ENCODE peak calls at places on chromosome 3, in ten cellular contexts. F is right lobe of liver; W is pancreas; J is ascending aorta; H is neural progenitor cell; P is effector memory CD4-positive, alpha-beta T cell; U is hepatocyte; D is ovary; Q is H1; I is NT2/D1. G is an unnamed sample. For H3K36me3 and H3K4me1, the result is how much of the 10 kb centered on the place peaks cover.

GRCh38 chr3:150729682-150730360 is 26.1 kb upstream of the ERICH6 start:
- DNase-seq in F (no peak), W (no peak), J (no peak), H (no peak), P (no peak), U (no peak), D (no peak), Q (no peak), I (no peak), G (no peak)

GRCh38 chr3:47016086-47016933 is 36.8 kb downstream of the NBEAL2 start:
- DNase-seq in F (no peak), W (no peak), J (no peak), H (no peak), P (no peak), U (no peak), D (no peak), Q (no peak), I (no peak), G (no peak)

GRCh38 chr3:138459619-138460535 is 25.5 kb downstream of the ESYT3 start:
- DNase-seq in F (no peak), W (no peak), J (no peak), H (no peak), P (no peak), U (peak), D (no peak), Q (no peak), I (no peak), G (peak)

GRCh38 chr3:64501298-64501906 is 186.4 kb downstream of the ADAMTS9 start:
- DNase-seq in F (no peak), W (no peak), J (no peak), H (peak), P (no peak), U (peak), D (no peak), Q (no peak), I (no peak), G (no peak)

GRCh38 chr3:58237940-58238681 is 519 bp downstream of the ABHD6 start:
- DNase-seq in F (peak), W (peak), J (peak), H (peak), P (peak), U (peak), D (peak), Q (no peak), I (no peak), G (peak)

GRCh38 chr3:179186426-179186825 is 38.3 kb downstream of the PIK3CA start:
- DNase-seq in F (no peak), W (no peak), J (no peak), H (no peak), P (no peak), U (no peak), D (no peak), Q (no peak), I (no peak), G (no peak)

GRCh38 chr3:78970656-78971055 is 797.1 kb downstream of the ROBO1 start:
- DNase-seq in F (no peak), W (no peak), J (no peak), H (no peak), P (no peak), U (no peak), D (no peak), Q (no peak), I (no peak), G (no peak)

GRCh38 chr3:120559228-120560061 is 36.7 kb upstream of the NDUFB4 start:
- DNase-seq in F (peak), W (peak), J (no peak), H (peak), P (no peak), U (peak), D (peak), Q (no peak), I (no peak), G (no peak)

GRCh38 chr3:158810823-158811425 is 9.1 kb downstream of the MFSD1 start:
- DNase-seq in F (no peak), W (no peak), J (no peak), H (no peak), P (no peak), U (no peak), D (no peak), Q (no peak), I (no peak), G (no peak)
- H3K36me3 ChIP-seq in F (under half), W (under half), J (half or more), H (under half), P (under half), U (under half), D (under half), Q (under half), I (under half), G (half or more)

GRCh38 chr3:73605388-73605787 is 19.4 kb downstream of the PDZRN3 start:
- DNase-seq in F (no peak), W (no peak), J (no peak), H (no peak), P (no peak), U (no peak), D (no peak), Q (no peak), I (no peak), G (no peak)

GRCh38 chr3:73602171-73602570 is 22.6 kb downstream of the PDZRN3 start:
- DNase-seq in F (no peak), W (no peak), J (no peak), H (no peak), P (no peak), U (no peak), D (no peak), Q (no peak), I (no peak), G (no peak)

GRCh38 chr3:73605861-73606260 is 18.9 kb downstream of the PDZRN3 start:
- DNase-seq in F (no peak), W (no peak), J (no peak), H (no peak), P (no peak), U (no peak), D (no peak), Q (no peak), I (no peak), G (no peak)

GRCh38 chr3:73604491-73604890 is 20.2 kb downstream of the PDZRN3 start:
- DNase-seq in F (no peak), W (no peak), J (no peak), H (no peak), P (no peak), U (no peak), D (no peak), Q (no peak), I (no peak), G (no peak)

DNA sequence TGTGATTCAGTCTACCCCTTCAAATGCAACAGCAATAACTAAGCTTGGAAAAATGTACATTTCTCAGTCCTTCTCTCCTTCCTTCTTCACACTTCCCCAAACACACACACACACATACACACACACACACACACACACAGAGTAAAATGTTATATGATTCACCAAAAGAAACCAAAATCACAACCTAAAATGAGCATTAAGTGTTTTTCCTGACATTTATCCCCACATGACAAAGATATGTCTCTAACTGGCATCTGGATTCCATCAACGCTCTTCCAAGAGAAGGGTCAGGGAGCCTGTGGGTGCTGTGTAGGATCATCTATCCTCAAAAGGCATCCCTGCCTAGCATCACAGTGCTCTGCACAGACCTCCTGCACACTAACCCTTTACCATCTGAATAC is 21.0 kb downstream of the PDZRN3 start:
- DNase-seq in F (no peak), W (no peak), J (no peak), H (no peak), P (no peak), U (no peak), D (no peak), Q (no peak), I (no peak), G (no peak)
- H3K4me1 ChIP-seq in F (under half), W (under half), J (half or more), H (under half), P (under half), U (half or more), D (under half), Q (under half), I (under half), G (under half)

DNA sequence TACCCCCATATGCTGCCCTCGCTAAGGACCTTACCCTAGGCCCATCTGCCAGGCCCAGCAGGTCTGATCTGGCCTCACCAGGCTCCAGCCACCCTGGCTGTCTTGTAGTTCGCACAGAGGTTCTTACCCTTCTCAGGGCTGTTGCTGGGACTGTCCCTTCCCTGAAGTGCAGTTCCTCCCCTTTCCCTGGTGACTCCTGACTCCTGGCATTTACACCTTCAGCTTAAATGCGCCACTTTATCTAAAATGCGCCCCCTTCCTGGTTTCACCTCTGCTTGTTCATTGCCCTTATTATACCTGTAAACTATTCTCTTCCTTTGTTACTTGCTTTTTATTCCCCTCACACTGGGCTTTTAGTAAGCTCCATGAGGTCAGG is 835 bp upstream of the TTLL3 start:
- DNase-seq in F (no peak), W (no peak), J (no peak), H (no peak), P (no peak), U (peak), D (no peak), Q (no peak), I (no peak), G (no peak)
- H3K36me3 ChIP-seq in F (under half), W (under half), J (under half), H (under half), P (under half), U (under half), D (under half), Q (under half), I (under half), G (under half)

DNA sequence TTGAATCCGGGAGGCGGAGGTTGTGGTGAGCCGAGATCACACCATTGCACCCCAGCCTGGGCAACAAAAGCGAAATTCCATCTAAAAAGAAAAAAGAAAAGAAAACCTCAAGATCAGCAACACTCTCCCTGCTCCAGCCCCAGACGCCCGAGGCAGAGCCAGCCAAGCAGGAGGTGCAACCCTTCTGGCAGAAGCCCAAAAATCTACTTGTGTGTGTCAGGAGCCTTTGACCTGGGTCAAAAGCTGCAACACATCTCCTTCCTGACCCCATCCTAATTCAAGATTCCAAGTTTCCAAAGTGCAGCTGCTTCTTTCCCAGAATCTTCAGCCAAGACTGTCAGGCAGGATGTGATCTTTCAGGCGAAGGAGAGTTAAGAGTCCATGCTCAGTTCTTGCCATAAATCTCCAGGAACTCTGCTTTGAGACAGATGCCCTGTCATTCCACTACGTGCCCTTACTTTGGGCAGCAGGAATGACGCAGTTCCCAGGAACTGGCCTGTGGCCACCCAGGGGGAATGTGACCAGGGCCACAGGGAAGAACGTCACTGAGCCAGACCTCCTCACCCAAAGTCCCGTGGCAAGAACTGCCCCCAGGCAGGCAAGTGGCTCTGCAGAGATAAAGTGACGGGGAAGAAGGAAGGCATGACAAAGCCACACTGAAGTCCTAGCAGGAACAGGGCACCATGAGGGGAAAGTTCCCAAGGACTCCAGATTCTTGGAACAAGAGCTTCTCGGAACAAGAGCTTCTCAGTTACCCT is 39.4 kb downstream of the SH3BP5 start:
- DNase-seq in F (peak), W (no peak), J (peak), H (no peak), P (no peak), U (no peak), D (peak), Q (no peak), I (no peak), G (peak)
- H3K4me1 ChIP-seq in F (under half), W (under half), J (under half), H (under half), P (half or more), U (under half), D (under half), Q (under half), I (under half), G (half or more)

GRCh38 chr3:39099242-39099641 is 8.2 kb downstream of the GORASP1 start:
- DNase-seq in F (no peak), W (no peak), J (no peak), H (no peak), P (no peak), U (no peak), D (no peak), Q (no peak), I (no peak), G (no peak)

GRCh38 chr3:39096775-39097174 is 10.7 kb downstream of the GORASP1 start:
- DNase-seq in F (no peak), W (no peak), J (no peak), H (no peak), P (no peak), U (no peak), D (no peak), Q (no peak), I (peak), G (no peak)

GRCh38 chr3:39098473-39099000 is 8.9 kb downstream of the GORASP1 start:
- DNase-seq in F (no peak), W (no peak), J (no peak), H (no peak), P (no peak), U (no peak), D (no peak), Q (no peak), I (no peak), G (no peak)

GRCh38 chr3:39099738-39100499 is 7.5 kb downstream of the GORASP1 start:
- DNase-seq in F (no peak), W (no peak), J (no peak), H (no peak), P (no peak), U (no peak), D (no peak), Q (no peak), I (no peak), G (no peak)

GRCh38 chr3:39097716-39098472 is 9.5 kb downstream of the GORASP1 start:
- DNase-seq in F (no peak), W (no peak), J (no peak), H (no peak), P (no peak), U (no peak), D (no peak), Q (no peak), I (no peak), G (no peak)
- H3K36me3 ChIP-seq in F (under half), W (under half), J (half or more), H (under half), P (half or more), U (under half), D (under half), Q (under half), I (half or more), G (half or more)

G was measured in upper lobe of right lung.